ENCODE peak calls at places on chromosomes 16 and 17, in five cellular contexts. Z, M, X, U and H are unnamed samples.

GRCh38 chr16:20925780-20926179 is 25.2 kb downstream of the LYRM1 start:
- DNase-seq in Z (no peak), M (no peak), X (no peak), U (no peak), H (no peak)

GRCh38 chr16:80161799-80162380 is 378.9 kb upstream of the DYNLRB2 start:
- DNase-seq in Z (no peak), M (no peak), X (no peak), U (no peak), H (no peak)

GRCh38 chr16:70717817-70718216 is 32.0 kb upstream of the MTSS2 start:
- DNase-seq in Z (no peak), M (no peak), X (no peak), U (no peak), H (no peak)

GRCh38 chr16:5918553-5919127 is 821.0 kb upstream of the EEF2KMT start:
- DNase-seq in Z (no peak), M (no peak), X (no peak), U (no peak), H (no peak)

GRCh38 chr17:39671651-39672521 is 3.6 kb downstream of the PNMT start:
- DNase-seq in Z (peak), M (no peak), X (peak), U (peak), H (no peak)

GRCh38 chr16:67897231-67897630 is 4.2 kb downstream of the PSKH1 start:
- DNase-seq in Z (no peak), M (no peak), X (no peak), U (peak), H (no peak)

GRCh38 chr17:82272495-82273326 is 789 bp downstream of the CSNK1D start:
- DNase-seq in Z (peak), M (peak), X (peak), U (no peak), H (no peak)

GRCh38 chr17:48439473-48439872 is 9.5 kb upstream of the SKAP1 start:
- DNase-seq in Z (no peak), M (no peak), X (no peak), U (no peak), H (no peak)

GRCh38 chr16:57899771-57900661 is 70.9 kb downstream of the CNGB1 start:
- DNase-seq in Z (peak), M (peak), X (peak), U (peak), H (no peak)

GRCh38 chr17:12642034-12642433 is 23.7 kb upstream of the MYOCD start:
- DNase-seq in Z (no peak), M (no peak), X (no peak), U (no peak), H (no peak)

GRCh38 chr16:76639685-76640289 is 362.6 kb downstream of the CNTNAP4 start:
- DNase-seq in Z (no peak), M (no peak), X (peak), U (peak), H (no peak)

GRCh38 chr17:55416000-55416399 is 5.6 kb downstream of the MMD start:
- DNase-seq in Z (no peak), M (no peak), X (no peak), U (no peak), H (no peak)

GRCh38 chr16:17467923-17468540 is 2.7 kb downstream of the XYLT1 start:
- DNase-seq in Z (peak), M (no peak), X (peak), U (peak), H (no peak)

GRCh38 chr17:33045236-33045635 is 53.6 kb downstream of the SPACA3 start:
- DNase-seq in Z (no peak), M (no peak), X (no peak), U (no peak), H (no peak)

GRCh38 chr17:15157051-15157450 is 108.1 kb downstream of the PMP22 start:
- DNase-seq in Z (no peak), M (no peak), X (no peak), U (no peak), H (no peak)

GRCh38 chr17:17537311-17538099 is 41.3 kb upstream of the RASD1 start:
- DNase-seq in Z (no peak), M (no peak), X (no peak), U (no peak), H (no peak)

GRCh38 chr16:23071202-23072083 is 77.8 kb downstream of the USP31 start:
- DNase-seq in Z (no peak), M (no peak), X (no peak), U (peak), H (no peak)

GRCh38 chr17:79393358-79394038 is 217.4 kb downstream of the RBFOX3 start:
- DNase-seq in Z (peak), M (peak), X (peak), U (peak), H (peak)

GRCh38 chr17:47205419-47205963 is 3.7 kb upstream of the MYL4 start:
- DNase-seq in Z (peak), M (peak), X (peak), U (peak), H (no peak)

GRCh38 chr17:82052638-82053059 is 951 bp downstream of the GPS1 start:
- DNase-seq in Z (no peak), M (no peak), X (no peak), U (no peak), H (no peak)

GRCh38 chr16:12341966-12342365 is 365.4 kb downstream of the SNX29 start:
- DNase-seq in Z (no peak), M (no peak), X (no peak), U (no peak), H (no peak)

GRCh38 chr17:55086635-55087058 is 118.1 kb downstream of the STXBP4 start:
- DNase-seq in Z (no peak), M (no peak), X (no peak), U (peak), H (no peak)

GRCh38 chr17:63681530-63681929 is 18.4 kb downstream of the LIMD2 start:
- DNase-seq in Z (no peak), M (no peak), X (no peak), U (no peak), H (no peak)

GRCh38 chr16:56275076-56275475 is 83.8 kb downstream of the GNAO1 start:
- DNase-seq in Z (no peak), M (no peak), X (no peak), U (no peak), H (peak)

GRCh38 chr17:42502926-42503325 is 33.1 kb upstream of the NAGLU start:
- DNase-seq in Z (no peak), M (no peak), X (no peak), U (no peak), H (no peak)